ENCODE peak calls at places on chromosomes 12 and 14, in ten cellular contexts. One of them, this sample, is unnamed.

GRCh38 chr12:68943848-68944247 is 10.9 kb upstream of the CPM start:
- DNase-seq in neural crest cell: no peak
- DNase-seq in endothelial cell: no peak
- DNase-seq in GM13976: no peak
- DNase-seq in GM23338: no peak
- DNase-seq in uterus: no peak
- DNase-seq in cardiac muscle cell: no peak
- DNase-seq in nephron progenitor cell: no peak
- DNase-seq in tibial nerve: no peak
- DNase-seq in fibroblast of the aortic adventitia: no peak
- DNase-seq in this sample: no peak

GRCh38 chr12:129486931-129487330 is 416.9 kb downstream of the TMEM132D start:
- DNase-seq in neural crest cell: no peak
- DNase-seq in endothelial cell: no peak
- DNase-seq in GM13976: no peak
- DNase-seq in GM23338: no peak
- DNase-seq in uterus: no peak
- DNase-seq in cardiac muscle cell: no peak
- DNase-seq in nephron progenitor cell: no peak
- DNase-seq in tibial nerve: no peak
- DNase-seq in fibroblast of the aortic adventitia: no peak
- DNase-seq in this sample: no peak

GRCh38 chr14:34863844-34864243 is 11.3 kb downstream of the BAZ1A start:
- DNase-seq in neural crest cell: no peak
- DNase-seq in endothelial cell: no peak
- DNase-seq in GM13976: no peak
- DNase-seq in GM23338: no peak
- DNase-seq in uterus: no peak
- DNase-seq in cardiac muscle cell: no peak
- DNase-seq in nephron progenitor cell: no peak
- DNase-seq in tibial nerve: no peak
- DNase-seq in fibroblast of the aortic adventitia: no peak
- DNase-seq in this sample: no peak

GRCh38 chr12:124946440-124946793 is 32.0 kb upstream of the UBC start:
- DNase-seq in neural crest cell: no peak
- DNase-seq in endothelial cell: no peak
- DNase-seq in GM13976: no peak
- DNase-seq in GM23338: no peak
- DNase-seq in uterus: no peak
- DNase-seq in cardiac muscle cell: no peak
- DNase-seq in nephron progenitor cell: no peak
- DNase-seq in tibial nerve: no peak
- DNase-seq in fibroblast of the aortic adventitia: no peak
- DNase-seq in this sample: no peak

GRCh38 chr14:23094666-23095195 is at the start of gene ACIN1:
- DNase-seq in neural crest cell: peak; percentile 100
- DNase-seq in endothelial cell: no peak
- DNase-seq in GM13976: peak; percentile 79
- DNase-seq in GM23338: no peak
- DNase-seq in uterus: no peak
- DNase-seq in cardiac muscle cell: peak; percentile 92
- DNase-seq in nephron progenitor cell: peak; percentile 77
- DNase-seq in tibial nerve: peak; percentile 61
- DNase-seq in fibroblast of the aortic adventitia: peak; percentile 87
- DNase-seq in this sample: peak; percentile 100

GRCh38 chr14:34070917-34071407 is 120.1 kb upstream of the EGLN3 start:
- DNase-seq in neural crest cell: no peak
- DNase-seq in endothelial cell: no peak
- DNase-seq in GM13976: no peak
- DNase-seq in GM23338: no peak
- DNase-seq in uterus: no peak
- DNase-seq in cardiac muscle cell: no peak
- DNase-seq in nephron progenitor cell: no peak
- DNase-seq in tibial nerve: no peak
- DNase-seq in fibroblast of the aortic adventitia: no peak
- DNase-seq in this sample: no peak

GRCh38 chr12:67088401-67089118 is 180.6 kb upstream of the CAND1 start:
- DNase-seq in neural crest cell: no peak
- DNase-seq in endothelial cell: no peak
- DNase-seq in GM13976: no peak
- DNase-seq in GM23338: peak; percentile 8
- DNase-seq in uterus: no peak
- DNase-seq in cardiac muscle cell: no peak
- DNase-seq in nephron progenitor cell: no peak
- DNase-seq in tibial nerve: no peak
- DNase-seq in fibroblast of the aortic adventitia: no peak
- DNase-seq in this sample: no peak

GRCh38 chr12:52977195-52977594 is 28.3 kb downstream of the KRT18 start:
- DNase-seq in neural crest cell: no peak
- DNase-seq in endothelial cell: no peak
- DNase-seq in GM13976: no peak
- DNase-seq in GM23338: no peak
- DNase-seq in uterus: no peak
- DNase-seq in cardiac muscle cell: no peak
- DNase-seq in nephron progenitor cell: no peak
- DNase-seq in tibial nerve: no peak
- DNase-seq in fibroblast of the aortic adventitia: no peak
- DNase-seq in this sample: no peak

GRCh38 chr12:46908236-46908935 is 82.6 kb upstream of the SLC38A4 start:
- DNase-seq in neural crest cell: no peak
- DNase-seq in endothelial cell: no peak
- DNase-seq in GM13976: no peak
- DNase-seq in GM23338: no peak
- DNase-seq in uterus: no peak
- DNase-seq in cardiac muscle cell: peak; percentile 19
- DNase-seq in nephron progenitor cell: no peak
- DNase-seq in tibial nerve: no peak
- DNase-seq in fibroblast of the aortic adventitia: peak; percentile 52
- DNase-seq in this sample: no peak

GRCh38 chr12:10982244-10982643 is 4.5 kb downstream of the TAS2R50 start:
- DNase-seq in neural crest cell: no peak
- DNase-seq in endothelial cell: no peak
- DNase-seq in GM13976: no peak
- DNase-seq in GM23338: no peak
- DNase-seq in uterus: no peak
- DNase-seq in cardiac muscle cell: no peak
- DNase-seq in nephron progenitor cell: no peak
- DNase-seq in tibial nerve: no peak
- DNase-seq in fibroblast of the aortic adventitia: no peak
- DNase-seq in this sample: no peak

GRCh38 chr12:91211869-91212268 is 29.3 kb upstream of the DCN start:
- DNase-seq in neural crest cell: no peak
- DNase-seq in endothelial cell: no peak
- DNase-seq in GM13976: no peak
- DNase-seq in GM23338: no peak
- DNase-seq in uterus: no peak
- DNase-seq in cardiac muscle cell: no peak
- DNase-seq in nephron progenitor cell: no peak
- DNase-seq in tibial nerve: no peak
- DNase-seq in fibroblast of the aortic adventitia: peak; percentile 59
- DNase-seq in this sample: no peak

GRCh38 chr12:130249376-130249775 is 87.1 kb downstream of the FZD10 start:
- DNase-seq in neural crest cell: no peak
- DNase-seq in endothelial cell: no peak
- DNase-seq in GM13976: no peak
- DNase-seq in GM23338: peak; percentile 50
- DNase-seq in uterus: no peak
- DNase-seq in cardiac muscle cell: no peak
- DNase-seq in nephron progenitor cell: no peak
- DNase-seq in tibial nerve: no peak
- DNase-seq in fibroblast of the aortic adventitia: no peak
- DNase-seq in this sample: no peak

GRCh38 chr14:50055461-50056228 is 60.7 kb downstream of the VCPKMT start:
- DNase-seq in neural crest cell: no peak
- DNase-seq in endothelial cell: no peak
- DNase-seq in GM13976: no peak
- DNase-seq in GM23338: peak; percentile 39
- DNase-seq in uterus: no peak
- DNase-seq in cardiac muscle cell: no peak
- DNase-seq in nephron progenitor cell: no peak
- DNase-seq in tibial nerve: no peak
- DNase-seq in fibroblast of the aortic adventitia: no peak
- DNase-seq in this sample: no peak

GRCh38 chr12:26000883-26001282 is 42.4 kb downstream of the RASSF8 start:
- DNase-seq in neural crest cell: no peak
- DNase-seq in endothelial cell: no peak
- DNase-seq in GM13976: no peak
- DNase-seq in GM23338: no peak
- DNase-seq in uterus: no peak
- DNase-seq in cardiac muscle cell: no peak
- DNase-seq in nephron progenitor cell: no peak
- DNase-seq in tibial nerve: no peak
- DNase-seq in fibroblast of the aortic adventitia: no peak
- DNase-seq in this sample: no peak

GRCh38 chr14:75514673-75515630 is 7.3 kb upstream of the BATF start:
- DNase-seq in neural crest cell: no peak
- DNase-seq in endothelial cell: no peak
- DNase-seq in GM13976: peak; percentile 61
- DNase-seq in GM23338: peak; percentile 60
- DNase-seq in uterus: no peak
- DNase-seq in cardiac muscle cell: peak; percentile 31
- DNase-seq in nephron progenitor cell: no peak
- DNase-seq in tibial nerve: no peak
- DNase-seq in fibroblast of the aortic adventitia: peak; percentile 30
- DNase-seq in this sample: peak; percentile 53
- TF ChIP-seq CTCF in neural crest cell: peak; percentile 16
- TF ChIP-seq CTCF in endothelial cell: no peak
- TF ChIP-seq CTCF in GM13976: peak; percentile 62
- TF ChIP-seq CTCF in GM23338: peak; percentile 50
- TF ChIP-seq CTCF in uterus: no peak
- TF ChIP-seq CTCF in cardiac muscle cell: peak; percentile 3
- TF ChIP-seq CTCF in nephron progenitor cell: no peak
- TF ChIP-seq CTCF in tibial nerve: peak; percentile 16
- TF ChIP-seq CTCF in fibroblast of the aortic adventitia: peak; percentile 51
- TF ChIP-seq CTCF in this sample: no peak

GRCh38 chr12:56468216-56469006 is at the start of gene SPRYD4:
- DNase-seq in neural crest cell: peak; percentile 81
- DNase-seq in endothelial cell: peak; percentile 90
- DNase-seq in GM13976: peak; percentile 96
- DNase-seq in GM23338: peak; percentile 96
- DNase-seq in uterus: peak; percentile 92
- DNase-seq in cardiac muscle cell: peak; percentile 96
- DNase-seq in nephron progenitor cell: peak; percentile 88
- DNase-seq in tibial nerve: peak; percentile 89
- DNase-seq in fibroblast of the aortic adventitia: peak; percentile 90
- DNase-seq in this sample: peak; percentile 93
- TF ChIP-seq CTCF in neural crest cell: peak; percentile 41
- TF ChIP-seq CTCF in endothelial cell: no peak
- TF ChIP-seq CTCF in GM13976: peak; percentile 64
- TF ChIP-seq CTCF in GM23338: peak; percentile 70
- TF ChIP-seq CTCF in uterus: peak; percentile 39
- TF ChIP-seq CTCF in cardiac muscle cell: peak; percentile 27
- TF ChIP-seq CTCF in nephron progenitor cell: no peak
- TF ChIP-seq CTCF in tibial nerve: peak; percentile 10
- TF ChIP-seq CTCF in fibroblast of the aortic adventitia: no peak
- TF ChIP-seq CTCF in this sample: no peak

GRCh38 chr14:102150083-102150482 is 10.4 kb downstream of the WDR20 start:
- DNase-seq in neural crest cell: no peak
- DNase-seq in endothelial cell: no peak
- DNase-seq in GM13976: no peak
- DNase-seq in GM23338: no peak
- DNase-seq in uterus: no peak
- DNase-seq in cardiac muscle cell: no peak
- DNase-seq in nephron progenitor cell: no peak
- DNase-seq in tibial nerve: no peak
- DNase-seq in fibroblast of the aortic adventitia: no peak
- DNase-seq in this sample: no peak
- TF ChIP-seq CTCF in neural crest cell: no peak
- TF ChIP-seq CTCF in endothelial cell: no peak
- TF ChIP-seq CTCF in GM13976: no peak
- TF ChIP-seq CTCF in GM23338: no peak
- TF ChIP-seq CTCF in uterus: no peak
- TF ChIP-seq CTCF in cardiac muscle cell: no peak
- TF ChIP-seq CTCF in nephron progenitor cell: no peak
- TF ChIP-seq CTCF in tibial nerve: no peak
- TF ChIP-seq CTCF in fibroblast of the aortic adventitia: no peak
- TF ChIP-seq CTCF in this sample: no peak

GRCh38 chr14:82854851-82855250 is 1321.2 kb upstream of the SEL1L start:
- DNase-seq in neural crest cell: no peak
- DNase-seq in endothelial cell: no peak
- DNase-seq in GM13976: no peak
- DNase-seq in GM23338: no peak
- DNase-seq in uterus: no peak
- DNase-seq in cardiac muscle cell: no peak
- DNase-seq in nephron progenitor cell: no peak
- DNase-seq in tibial nerve: no peak
- DNase-seq in fibroblast of the aortic adventitia: no peak
- DNase-seq in this sample: no peak

GRCh38 chr14:82861321-82861720 is 1327.7 kb upstream of the SEL1L start:
- DNase-seq in neural crest cell: no peak
- DNase-seq in endothelial cell: no peak
- DNase-seq in GM13976: no peak
- DNase-seq in GM23338: no peak
- DNase-seq in uterus: no peak
- DNase-seq in cardiac muscle cell: no peak
- DNase-seq in nephron progenitor cell: no peak
- DNase-seq in tibial nerve: no peak
- DNase-seq in fibroblast of the aortic adventitia: no peak
- DNase-seq in this sample: no peak

GRCh38 chr14:82854131-82854530 is 1320.5 kb upstream of the SEL1L start:
- DNase-seq in neural crest cell: no peak
- DNase-seq in endothelial cell: no peak
- DNase-seq in GM13976: no peak
- DNase-seq in GM23338: peak; percentile 53
- DNase-seq in uterus: no peak
- DNase-seq in cardiac muscle cell: no peak
- DNase-seq in nephron progenitor cell: no peak
- DNase-seq in tibial nerve: no peak
- DNase-seq in fibroblast of the aortic adventitia: no peak
- DNase-seq in this sample: no peak

DNA sequence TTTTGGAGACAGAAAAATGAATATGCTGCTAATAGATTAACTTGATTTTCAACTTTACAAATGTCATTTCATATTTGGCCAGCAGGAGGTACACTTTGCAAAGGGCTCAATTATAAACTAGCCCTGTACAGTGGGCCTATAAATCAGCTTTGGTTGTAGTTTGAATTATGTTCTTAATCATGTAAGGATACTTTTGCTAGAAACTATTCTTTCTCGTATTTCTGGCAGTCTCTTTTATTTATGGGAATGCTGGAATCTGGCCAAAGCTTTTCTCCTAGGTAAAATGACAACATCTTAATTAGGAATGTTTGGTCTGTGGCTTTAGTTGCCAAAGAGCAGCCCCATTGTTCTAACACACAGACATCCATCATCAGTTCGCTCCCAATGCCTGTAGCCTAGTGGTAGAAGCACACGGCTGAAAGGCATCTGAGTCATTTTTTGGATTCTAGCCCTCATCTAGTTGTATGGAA is 1322.3 kb upstream of the SEL1L start:
- DNase-seq in neural crest cell: no peak
- DNase-seq in endothelial cell: no peak
- DNase-seq in GM13976: no peak
- DNase-seq in GM23338: peak; percentile 34
- DNase-seq in uterus: no peak
- DNase-seq in cardiac muscle cell: peak; percentile 20
- DNase-seq in nephron progenitor cell: no peak
- DNase-seq in tibial nerve: no peak
- DNase-seq in fibroblast of the aortic adventitia: no peak
- DNase-seq in this sample: no peak
- TF ChIP-seq CTCF in neural crest cell: peak; percentile 75
- TF ChIP-seq CTCF in endothelial cell: peak; percentile 81
- TF ChIP-seq CTCF in GM13976: no peak
- TF ChIP-seq CTCF in GM23338: peak; percentile 47
- TF ChIP-seq CTCF in uterus: no peak
- TF ChIP-seq CTCF in cardiac muscle cell: peak; percentile 24
- TF ChIP-seq CTCF in nephron progenitor cell: peak; percentile 57
- TF ChIP-seq CTCF in tibial nerve: peak; percentile 25
- TF ChIP-seq CTCF in fibroblast of the aortic adventitia: no peak
- TF ChIP-seq CTCF in this sample: no peak